ENCODE peak calls at places on chromosomes 16 and 17, in four cellular contexts. D is lower leg skin, H is cardiac fibroblast, K is endothelial cell of umbilical vein. T is an unnamed sample.

GRCh38 chr16:6605490-6605889 is 727.2 kb upstream of the RBFOX1 start:
- DNase-seq in K (no peak), D (no peak), H (no peak), T (no peak)

GRCh38 chr16:90046971-90047713 is 27.9 kb upstream of the DBNDD1 start:
- DNase-seq in H (peak), K (peak), D (no peak), T (peak)

GRCh38 chr17:7133916-7134315 is 19.3 kb upstream of the ASGR2 start:
- DNase-seq in K (no peak), D (no peak), H (no peak), T (no peak)

GRCh38 chr16:10647721-10648296 is 46.9 kb downstream of the TEKT5 start:
- DNase-seq in H (no peak), D (no peak), K (no peak), T (no peak)

GRCh38 chr17:31074772-31075538 is 19.8 kb upstream of the NF1 start:
- DNase-seq in H (peak), K (no peak), D (no peak), T (peak)

GRCh38 chr16:85395913-85396878 is 216.9 kb upstream of the GSE1 start:
- DNase-seq in D (no peak), K (peak), H (peak), T (peak)

GRCh38 chr17:36525113-36525512 is 9.6 kb downstream of the MYO19 start:
- DNase-seq in H (peak), K (no peak), D (no peak), T (peak)

GRCh38 chr17:35906559-35907265 is 23.9 kb downstream of the RDM1 start:
- DNase-seq in K (no peak), H (peak), D (no peak), T (no peak)

GRCh38 chr17:49515196-49515770 is 20.2 kb downstream of the NGFR start:
- DNase-seq in K (no peak), D (peak), H (peak), T (peak)

GRCh38 chr17:74754832-74755231 is 6.4 kb downstream of the NHERF1 start:
- DNase-seq in K (no peak), D (no peak), H (no peak), T (no peak)

GRCh38 chr16:67407788-67408452 is 8.4 kb downstream of the ZDHHC1 start:
- DNase-seq in D (no peak), H (no peak), K (no peak), T (no peak)

GRCh38 chr16:54282923-54283734 is 3.5 kb downstream of the IRX3 start:
- DNase-seq in D (no peak), K (no peak), H (no peak), T (no peak)

GRCh38 chr16:47475786-47476185 is 14.7 kb downstream of the PHKB start:
- DNase-seq in D (no peak), H (peak), K (no peak), T (peak)

GRCh38 chr16:66511615-66512500 is 38.1 kb downstream of the TK2 start:
- DNase-seq in D (no peak), K (peak), H (peak), T (peak)

GRCh38 chr17:78324391-78325075 is 35.3 kb downstream of the SOCS3 start:
- DNase-seq in H (peak), D (peak), K (peak), T (peak)

GRCh38 chr16:5640883-5641282 is 543.3 kb upstream of the EEF2KMT start:
- DNase-seq in H (no peak), K (no peak), D (no peak), T (no peak)

GRCh38 chr17:73393381-73393780 is 81.6 kb upstream of the CDC42EP4 start:
- DNase-seq in K (no peak), D (no peak), H (no peak), T (no peak)

GRCh38 chr17:75571197-75571884 is 16.3 kb upstream of the MYO15B start:
- DNase-seq in K (peak), D (no peak), H (peak), T (peak)

GRCh38 chr17:28811594-28812135 is 30.9 kb downstream of the FAM222B start:
- DNase-seq in H (peak), K (peak), D (no peak), T (peak)

GRCh38 chr17:37317867-37318266 is 57.9 kb upstream of the C17orf78 start:
- DNase-seq in D (no peak), K (no peak), H (no peak), T (no peak)

GRCh38 chr16:57908409-57908987 is 62.4 kb downstream of the CNGB1 start:
- DNase-seq in K (no peak), D (no peak), H (no peak), T (no peak)

GRCh38 chr17:42329025-42329976 is 41.0 kb downstream of the STAT5A start:
- DNase-seq in H (peak), K (peak), D (no peak), T (peak)

GRCh38 chr16:4011225-4011939 is 104.9 kb downstream of the ADCY9 start:
- DNase-seq in K (peak), D (no peak), H (no peak), T (no peak)

GRCh38 chr16:86085161-86085611 is 186.2 kb downstream of the IRF8 start:
- DNase-seq in D (no peak), H (no peak), K (no peak), T (no peak)

GRCh38 chr16:67431077-67431804 is at the start of gene HSD11B2:
- DNase-seq in H (peak), D (no peak), K (peak), T (peak)

GRCh38 chr17:74442670-74443515 is 11.0 kb downstream of the GPRC5C start:
- DNase-seq in H (peak), D (peak), K (no peak), T (no peak)

GRCh38 chr17:73645050-73645871 is 1.0 kb upstream of the SDK2 start:
- DNase-seq in K (no peak), D (no peak), H (no peak), T (peak)

GRCh38 chr17:31587462-31587861 is 196.0 kb downstream of the RAB11FIP4 start:
- DNase-seq in K (no peak), H (no peak), D (no peak), T (no peak)

GRCh38 chr17:65554568-65555223 is 6.8 kb downstream of the AXIN2 start:
- DNase-seq in K (no peak), H (no peak), D (no peak), T (no peak)

GRCh38 chr17:73550561-73550960 is 93.7 kb downstream of the SDK2 start:
- DNase-seq in D (no peak), H (no peak), K (no peak), T (no peak)

GRCh38 chr16:28580726-28581315 is 16.0 kb downstream of the SULT1A2 start:
- DNase-seq in H (no peak), K (no peak), D (no peak), T (no peak)

GRCh38 chr17:66228887-66229782 is at the start of gene APOH:
- DNase-seq in H (no peak), D (no peak), K (no peak), T (no peak)

GRCh38 chr16:85754403-85754802 is 3.5 kb upstream of the C16orf74 start:
- DNase-seq in H (no peak), D (no peak), K (no peak), T (no peak)

GRCh38 chr16:2841606-2842339 is 11.7 kb downstream of the ZG16B start:
- DNase-seq in H (no peak), D (no peak), K (no peak), T (no peak)

GRCh38 chr16:83723244-83723643 is 84.5 kb upstream of the HSBP1 start:
- DNase-seq in D (no peak), K (no peak), H (no peak), T (no peak)

GRCh38 chr17:49229805-49230600 is 584 bp downstream of the PHOSPHO1 start:
- DNase-seq in K (no peak), H (no peak), D (no peak), T (no peak)

GRCh38 chr16:87653234-87653633 is 50.9 kb downstream of the JPH3 start:
- DNase-seq in H (peak), D (no peak), K (no peak), T (peak)

GRCh38 chr17:53749178-53749577 is 73.5 kb upstream of the KIF2B start:
- DNase-seq in H (peak), K (no peak), D (no peak), T (no peak)

DNA sequence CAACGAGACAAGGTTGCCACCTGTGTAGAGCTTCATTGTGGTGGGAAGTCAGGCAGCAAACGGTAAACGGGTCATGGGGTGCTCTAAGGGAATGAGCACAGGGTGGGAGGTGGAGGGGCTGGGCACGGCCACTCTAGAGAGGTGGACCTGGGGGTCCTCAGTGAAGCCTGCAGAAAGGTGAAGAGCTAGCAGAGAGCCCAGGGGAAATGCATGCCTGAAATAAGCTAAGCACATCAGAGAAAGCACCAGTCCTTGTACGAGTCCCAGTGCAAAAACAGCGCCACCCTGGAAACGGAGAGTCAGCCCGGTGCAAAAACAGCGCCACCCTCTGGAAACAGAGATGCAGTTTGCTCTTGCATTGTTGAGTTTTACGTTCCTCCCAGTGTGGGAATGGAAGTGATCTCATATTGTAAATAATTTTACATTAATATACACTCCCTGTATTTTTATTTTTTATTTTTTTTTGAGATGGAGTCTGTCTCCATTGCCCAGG is 65.0 kb downstream of the TBC1D16 start:
- DNase-seq in D (no peak), K (no peak), H (peak), T (no peak)
- TF ChIP-seq CTCF in D (no peak), K (peak), H (peak), T (peak)

GRCh38 chr16:81489547-81490267 is 45.1 kb downstream of the CMIP start:
- DNase-seq in H (no peak), K (no peak), D (no peak), T (no peak)
- TF ChIP-seq CTCF in H (no peak), K (no peak), D (no peak), T (no peak)

GRCh38 chr16:13873835-13874438 is 46.0 kb upstream of the ERCC4 start:
- DNase-seq in H (peak), K (peak), D (no peak), T (no peak)
- TF ChIP-seq CTCF in H (peak), K (peak), D (no peak), T (no peak)

GRCh38 chr17:45666046-45666600 is 118.0 kb upstream of the CRHR1 start:
- DNase-seq in D (no peak), K (no peak), H (no peak), T (no peak)
- TF ChIP-seq CTCF in D (no peak), K (no peak), H (no peak), T (no peak)

T was measured in foreskin fibroblast.